ENCODE peak calls at places on chromosomes 3 and 15, in ten cellular contexts. One of them, this sample, is unnamed. For H3K27me3, the result is how much of the 10 kb centered on the place peaks cover.

GRCh38 chr3:188627652-188628051 is 473.7 kb downstream of the LPP start:
- DNase-seq in left ventricle myocardium inferior: no peak
- DNase-seq in tibial nerve: no peak
- DNase-seq in Peyer's patch: no peak
- DNase-seq in brain microvascular endothelial cell: peak
- DNase-seq in lower lobe of right lung: no peak
- DNase-seq in colonic mucosa: no peak
- DNase-seq in fibroblast of lung: peak
- DNase-seq in pancreas: no peak
- DNase-seq in gastrocnemius medialis: no peak
- DNase-seq in this sample: no peak

GRCh38 chr3:144763878-144764454 is 792.3 kb downstream of the DIPK2A start:
- DNase-seq in colonic mucosa: no peak
- DNase-seq in left ventricle myocardium inferior: no peak
- DNase-seq in brain microvascular endothelial cell: no peak
- DNase-seq in Peyer's patch: no peak
- DNase-seq in pancreas: no peak
- DNase-seq in lower lobe of right lung: no peak
- DNase-seq in gastrocnemius medialis: no peak
- DNase-seq in fibroblast of lung: no peak
- DNase-seq in tibial nerve: no peak
- DNase-seq in this sample: no peak

GRCh38 chr3:180802837-180803236 is 109.6 kb upstream of the FXR1 start:
- DNase-seq in colonic mucosa: no peak
- DNase-seq in lower lobe of right lung: no peak
- DNase-seq in brain microvascular endothelial cell: peak
- DNase-seq in fibroblast of lung: peak
- DNase-seq in Peyer's patch: no peak
- DNase-seq in tibial nerve: no peak
- DNase-seq in pancreas: no peak
- DNase-seq in left ventricle myocardium inferior: no peak
- DNase-seq in gastrocnemius medialis: no peak
- DNase-seq in this sample: no peak

GRCh38 chr3:72692959-72693518 is 155.2 kb downstream of the SHQ1 start:
- DNase-seq in brain microvascular endothelial cell: no peak
- DNase-seq in tibial nerve: no peak
- DNase-seq in colonic mucosa: no peak
- DNase-seq in left ventricle myocardium inferior: no peak
- DNase-seq in Peyer's patch: no peak
- DNase-seq in fibroblast of lung: no peak
- DNase-seq in pancreas: no peak
- DNase-seq in gastrocnemius medialis: no peak
- DNase-seq in lower lobe of right lung: no peak
- DNase-seq in this sample: no peak

GRCh38 chr15:55260562-55261131 is 29.0 kb downstream of the RAB27A start:
- DNase-seq in lower lobe of right lung: no peak
- DNase-seq in gastrocnemius medialis: no peak
- DNase-seq in left ventricle myocardium inferior: no peak
- DNase-seq in brain microvascular endothelial cell: no peak
- DNase-seq in fibroblast of lung: no peak
- DNase-seq in tibial nerve: no peak
- DNase-seq in Peyer's patch: no peak
- DNase-seq in colonic mucosa: no peak
- DNase-seq in pancreas: no peak
- DNase-seq in this sample: no peak

GRCh38 chr3:73207946-73208345 is 146.5 kb downstream of the EBLN2 start:
- DNase-seq in tibial nerve: no peak
- DNase-seq in fibroblast of lung: no peak
- DNase-seq in left ventricle myocardium inferior: no peak
- DNase-seq in lower lobe of right lung: no peak
- DNase-seq in colonic mucosa: no peak
- DNase-seq in gastrocnemius medialis: no peak
- DNase-seq in Peyer's patch: no peak
- DNase-seq in pancreas: no peak
- DNase-seq in brain microvascular endothelial cell: no peak
- DNase-seq in this sample: no peak

GRCh38 chr15:85314653-85315052 is 65.8 kb upstream of the AKAP13 start:
- DNase-seq in fibroblast of lung: peak
- DNase-seq in left ventricle myocardium inferior: no peak
- DNase-seq in tibial nerve: no peak
- DNase-seq in Peyer's patch: no peak
- DNase-seq in lower lobe of right lung: no peak
- DNase-seq in colonic mucosa: no peak
- DNase-seq in brain microvascular endothelial cell: peak
- DNase-seq in pancreas: no peak
- DNase-seq in gastrocnemius medialis: no peak
- DNase-seq in this sample: no peak

GRCh38 chr3:22684739-22685138 is 518.4 kb upstream of the UBE2E2 start:
- DNase-seq in fibroblast of lung: no peak
- DNase-seq in colonic mucosa: no peak
- DNase-seq in brain microvascular endothelial cell: no peak
- DNase-seq in Peyer's patch: no peak
- DNase-seq in lower lobe of right lung: no peak
- DNase-seq in tibial nerve: no peak
- DNase-seq in gastrocnemius medialis: no peak
- DNase-seq in pancreas: no peak
- DNase-seq in left ventricle myocardium inferior: no peak
- DNase-seq in this sample: no peak

GRCh38 chr3:78516437-78516836 is 1251.4 kb downstream of the ROBO1 start:
- DNase-seq in brain microvascular endothelial cell: no peak
- DNase-seq in fibroblast of lung: no peak
- DNase-seq in tibial nerve: no peak
- DNase-seq in colonic mucosa: no peak
- DNase-seq in Peyer's patch: no peak
- DNase-seq in pancreas: no peak
- DNase-seq in lower lobe of right lung: no peak
- DNase-seq in left ventricle myocardium inferior: no peak
- DNase-seq in gastrocnemius medialis: no peak
- DNase-seq in this sample: no peak

GRCh38 chr3:61560452-61561373 is 658 bp upstream of the PTPRG start:
- DNase-seq in lower lobe of right lung: peak
- DNase-seq in tibial nerve: peak
- DNase-seq in fibroblast of lung: peak
- DNase-seq in brain microvascular endothelial cell: peak
- DNase-seq in left ventricle myocardium inferior: peak
- DNase-seq in gastrocnemius medialis: peak
- DNase-seq in pancreas: peak
- DNase-seq in Peyer's patch: peak
- DNase-seq in colonic mucosa: peak
- DNase-seq in this sample: no peak

GRCh38 chr3:181134873-181135272 is 145.3 kb upstream of the DNAJC19 start:
- DNase-seq in tibial nerve: no peak
- DNase-seq in gastrocnemius medialis: no peak
- DNase-seq in lower lobe of right lung: no peak
- DNase-seq in fibroblast of lung: no peak
- DNase-seq in brain microvascular endothelial cell: no peak
- DNase-seq in pancreas: no peak
- DNase-seq in Peyer's patch: no peak
- DNase-seq in left ventricle myocardium inferior: no peak
- DNase-seq in colonic mucosa: no peak
- DNase-seq in this sample: no peak

GRCh38 chr3:126083511-126083912 is 412 bp downstream of the SLC41A3 start:
- DNase-seq in Peyer's patch: peak
- DNase-seq in colonic mucosa: peak
- DNase-seq in tibial nerve: no peak
- DNase-seq in pancreas: peak
- DNase-seq in brain microvascular endothelial cell: no peak
- DNase-seq in fibroblast of lung: peak
- DNase-seq in left ventricle myocardium inferior: peak
- DNase-seq in lower lobe of right lung: peak
- DNase-seq in gastrocnemius medialis: no peak
- DNase-seq in this sample: peak

DNA sequence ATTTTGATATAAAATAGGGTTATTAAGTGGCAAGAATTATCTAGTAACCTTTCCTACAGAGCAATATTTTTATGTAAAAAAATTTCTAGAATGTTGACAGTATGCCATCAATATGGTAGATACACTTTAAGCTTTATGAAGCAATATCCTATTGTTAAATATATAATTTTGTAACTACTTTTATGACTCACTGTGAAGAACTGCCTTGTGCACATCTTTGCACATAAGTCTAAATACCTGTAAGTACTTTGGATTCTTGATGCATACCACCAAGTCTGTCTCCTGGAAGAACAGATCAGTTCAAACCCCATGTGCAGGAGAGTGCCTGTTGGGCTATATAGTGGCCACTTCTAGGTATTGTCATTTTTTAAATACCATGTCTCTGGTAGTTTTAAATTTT is 205.7 kb upstream of the EIF1B start:
- DNase-seq in gastrocnemius medialis: no peak
- DNase-seq in left ventricle myocardium inferior: no peak
- DNase-seq in Peyer's patch: no peak
- DNase-seq in lower lobe of right lung: no peak
- DNase-seq in colonic mucosa: no peak
- DNase-seq in pancreas: no peak
- DNase-seq in tibial nerve: no peak
- DNase-seq in fibroblast of lung: no peak
- DNase-seq in brain microvascular endothelial cell: no peak
- DNase-seq in this sample: no peak
- TF ChIP-seq CTCF in gastrocnemius medialis: no peak
- TF ChIP-seq CTCF in left ventricle myocardium inferior: no peak
- TF ChIP-seq CTCF in Peyer's patch: no peak
- TF ChIP-seq CTCF in lower lobe of right lung: no peak
- TF ChIP-seq CTCF in colonic mucosa: no peak
- TF ChIP-seq CTCF in pancreas: no peak
- TF ChIP-seq CTCF in tibial nerve: no peak
- TF ChIP-seq CTCF in fibroblast of lung: no peak
- TF ChIP-seq CTCF in brain microvascular endothelial cell: no peak
- TF ChIP-seq CTCF in this sample: no peak

DNA sequence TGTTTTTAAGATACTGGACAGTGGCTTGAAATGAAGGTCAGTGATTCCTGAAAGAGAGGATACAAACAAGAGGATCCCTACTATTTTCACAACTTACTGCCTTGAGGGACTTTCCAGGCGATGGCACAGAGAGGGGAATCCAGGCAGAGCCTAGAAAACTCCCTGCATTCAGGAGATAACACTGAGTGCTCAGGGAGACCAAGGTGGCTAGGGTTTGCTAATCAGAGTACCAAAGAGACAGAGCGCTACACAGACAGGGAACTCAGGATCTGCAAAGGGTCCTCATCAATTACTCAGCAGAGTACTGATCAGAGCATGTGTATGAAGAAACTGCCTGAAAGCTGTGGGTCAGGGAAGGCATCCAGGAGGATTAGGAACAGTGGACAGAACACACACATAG is 11.7 kb upstream of the MRPS22 start:
- DNase-seq in fibroblast of lung: no peak
- DNase-seq in gastrocnemius medialis: no peak
- DNase-seq in Peyer's patch: no peak
- DNase-seq in brain microvascular endothelial cell: no peak
- DNase-seq in lower lobe of right lung: no peak
- DNase-seq in pancreas: no peak
- DNase-seq in colonic mucosa: no peak
- DNase-seq in left ventricle myocardium inferior: no peak
- DNase-seq in tibial nerve: no peak
- DNase-seq in this sample: no peak
- H3K27me3 ChIP-seq in fibroblast of lung: under half
- H3K27me3 ChIP-seq in gastrocnemius medialis: under half
- H3K27me3 ChIP-seq in Peyer's patch: under half
- H3K27me3 ChIP-seq in brain microvascular endothelial cell: under half
- H3K27me3 ChIP-seq in lower lobe of right lung: under half
- H3K27me3 ChIP-seq in pancreas: under half
- H3K27me3 ChIP-seq in colonic mucosa: under half
- H3K27me3 ChIP-seq in left ventricle myocardium inferior: under half
- H3K27me3 ChIP-seq in tibial nerve: under half
- H3K27me3 ChIP-seq in this sample: under half

DNA sequence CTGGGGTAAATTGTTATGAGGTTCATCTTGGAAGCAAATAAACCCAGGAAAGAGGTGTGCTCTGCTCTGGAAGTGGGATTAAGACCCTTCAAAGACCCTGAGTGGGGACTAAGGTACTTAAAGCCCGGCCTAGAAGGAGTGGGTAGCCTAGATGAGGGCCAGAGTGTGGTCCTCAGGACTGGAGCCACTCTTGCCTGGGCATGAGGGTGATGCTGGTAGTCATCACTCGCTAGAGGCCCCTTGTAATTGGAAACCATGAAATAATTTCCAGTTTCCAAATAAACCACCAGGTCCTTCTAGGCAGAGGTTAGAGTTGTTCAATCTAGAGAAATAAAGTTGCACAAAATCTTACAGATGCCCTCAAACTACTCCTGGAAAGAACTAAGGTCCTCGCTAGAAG is 15.2 kb upstream of the LMCD1 start:
- DNase-seq in colonic mucosa: no peak
- DNase-seq in left ventricle myocardium inferior: no peak
- DNase-seq in brain microvascular endothelial cell: no peak
- DNase-seq in fibroblast of lung: no peak
- DNase-seq in Peyer's patch: no peak
- DNase-seq in lower lobe of right lung: no peak
- DNase-seq in tibial nerve: no peak
- DNase-seq in pancreas: no peak
- DNase-seq in gastrocnemius medialis: no peak
- DNase-seq in this sample: no peak
- H3K27ac ChIP-seq in colonic mucosa: no peak
- H3K27ac ChIP-seq in left ventricle myocardium inferior: no peak
- H3K27ac ChIP-seq in brain microvascular endothelial cell: no peak
- H3K27ac ChIP-seq in fibroblast of lung: no peak
- H3K27ac ChIP-seq in Peyer's patch: no peak
- H3K27ac ChIP-seq in lower lobe of right lung: no peak
- H3K27ac ChIP-seq in tibial nerve: peak
- H3K27ac ChIP-seq in pancreas: no peak
- H3K27ac ChIP-seq in gastrocnemius medialis: peak
- H3K27ac ChIP-seq in this sample: no peak

GRCh38 chr15:60735559-60736047 is 256.7 kb upstream of the ICE2 start:
- DNase-seq in colonic mucosa: no peak
- DNase-seq in tibial nerve: no peak
- DNase-seq in fibroblast of lung: no peak
- DNase-seq in pancreas: no peak
- DNase-seq in gastrocnemius medialis: no peak
- DNase-seq in Peyer's patch: no peak
- DNase-seq in brain microvascular endothelial cell: no peak
- DNase-seq in left ventricle myocardium inferior: no peak
- DNase-seq in lower lobe of right lung: no peak
- DNase-seq in this sample: no peak

GRCh38 chr15:60734846-60735245 is 255.9 kb upstream of the ICE2 start:
- DNase-seq in left ventricle myocardium inferior: no peak
- DNase-seq in fibroblast of lung: no peak
- DNase-seq in brain microvascular endothelial cell: no peak
- DNase-seq in lower lobe of right lung: no peak
- DNase-seq in Peyer's patch: no peak
- DNase-seq in gastrocnemius medialis: no peak
- DNase-seq in tibial nerve: no peak
- DNase-seq in colonic mucosa: no peak
- DNase-seq in pancreas: no peak
- DNase-seq in this sample: no peak

GRCh38 chr15:60740231-60740630 is 261.3 kb upstream of the ICE2 start:
- DNase-seq in fibroblast of lung: no peak
- DNase-seq in tibial nerve: no peak
- DNase-seq in colonic mucosa: no peak
- DNase-seq in lower lobe of right lung: no peak
- DNase-seq in Peyer's patch: no peak
- DNase-seq in brain microvascular endothelial cell: no peak
- DNase-seq in left ventricle myocardium inferior: no peak
- DNase-seq in pancreas: no peak
- DNase-seq in gastrocnemius medialis: no peak
- DNase-seq in this sample: no peak

GRCh38 chr15:60740787-60741354 is 261.9 kb upstream of the ICE2 start:
- DNase-seq in fibroblast of lung: peak
- DNase-seq in lower lobe of right lung: no peak
- DNase-seq in Peyer's patch: no peak
- DNase-seq in left ventricle myocardium inferior: no peak
- DNase-seq in pancreas: no peak
- DNase-seq in brain microvascular endothelial cell: no peak
- DNase-seq in tibial nerve: no peak
- DNase-seq in gastrocnemius medialis: no peak
- DNase-seq in colonic mucosa: no peak
- DNase-seq in this sample: no peak

GRCh38 chr15:60737217-60737616 is 258.3 kb upstream of the ICE2 start:
- DNase-seq in gastrocnemius medialis: no peak
- DNase-seq in colonic mucosa: no peak
- DNase-seq in pancreas: no peak
- DNase-seq in left ventricle myocardium inferior: no peak
- DNase-seq in Peyer's patch: no peak
- DNase-seq in brain microvascular endothelial cell: no peak
- DNase-seq in lower lobe of right lung: no peak
- DNase-seq in tibial nerve: no peak
- DNase-seq in fibroblast of lung: no peak
- DNase-seq in this sample: no peak
- TF ChIP-seq CTCF in gastrocnemius medialis: no peak
- TF ChIP-seq CTCF in colonic mucosa: no peak
- TF ChIP-seq CTCF in pancreas: no peak
- TF ChIP-seq CTCF in left ventricle myocardium inferior: no peak
- TF ChIP-seq CTCF in Peyer's patch: no peak
- TF ChIP-seq CTCF in brain microvascular endothelial cell: no peak
- TF ChIP-seq CTCF in lower lobe of right lung: no peak
- TF ChIP-seq CTCF in tibial nerve: no peak
- TF ChIP-seq CTCF in fibroblast of lung: no peak
- TF ChIP-seq CTCF in this sample: no peak

This sample was measured in CD4-positive, alpha-beta T cell.